ENCODE peak calls at places on chromosomes 2 and 18, in nine cellular contexts. B is stimulated activated CD4-positive, alpha-beta T cell treated with anti-CD3 and anti-CD28 coated beads, TNF-alpha, amount 100 ng/mL, for 24 hours; M is activated T-helper 1 cell treated with Interleukin-2 at 50 U/mL for 16 hours; O is mucosa of gallbladder; T is EL; W is CD8-positive, alpha-beta T cell; R is activated CD4-positive, CD25-positive, alpha-beta regulatory T cell treated with anti-CD3 and anti-CD28 coated beads, Interleukin-2, amount 50 U/mL, for 16 hours; P is COLO829; I is small intestine. H is an unnamed sample.

GRCh38 chr2:106219813-106220212 is 25.7 kb upstream of the UXS1 start:
- DNase-seq in B (no peak), M (no peak), O (no peak), T (no peak), W (no peak), R (no peak), P (no peak), I (no peak), H (no peak)

GRCh38 chr2:180523629-180524340 is 456.6 kb upstream of the UBE2E3 start:
- DNase-seq in B (no peak), M (no peak), O (no peak), T (peak), W (no peak), R (no peak), P (peak), I (no peak), H (no peak)

GRCh38 chr2:234368861-234369261 is 128.0 kb downstream of the ARL4C start:
- DNase-seq in B (no peak), M (peak), O (no peak), T (peak), W (peak), R (no peak), P (no peak), I (peak), H (peak)

GRCh38 chr18:22309191-22309590 is 108.5 kb downstream of the CTAGE1 start:
- DNase-seq in B (no peak), M (no peak), O (no peak), T (peak), W (no peak), R (no peak), P (no peak), I (no peak), H (no peak)

GRCh38 chr2:240256704-240257637 is 116.5 kb upstream of the OTOS start:
- DNase-seq in B (no peak), M (no peak), O (no peak), T (no peak), W (no peak), R (no peak), P (no peak), I (no peak), H (no peak)

GRCh38 chr2:136375017-136375901 is 257.3 kb upstream of the CXCR4 start:
- DNase-seq in B (no peak), M (no peak), O (no peak), T (no peak), W (no peak), R (no peak), P (no peak), I (no peak), H (no peak)

GRCh38 chr2:144151405-144151804 is 368.5 kb downstream of the ZEB2 start:
- DNase-seq in B (no peak), M (no peak), O (no peak), T (no peak), W (no peak), R (no peak), P (no peak), I (no peak), H (no peak)

GRCh38 chr18:26208901-26209445 is 17.3 kb upstream of the TAF4B start:
- DNase-seq in B (no peak), M (no peak), O (no peak), T (no peak), W (no peak), R (no peak), P (no peak), I (no peak), H (no peak)

GRCh38 chr18:22026889-22027288 is 142.5 kb upstream of the GATA6 start:
- DNase-seq in B (no peak), M (no peak), O (no peak), T (no peak), W (no peak), R (no peak), P (no peak), I (no peak), H (no peak)

GRCh38 chr2:162333968-162334367 is 10.0 kb upstream of the GCA start:
- DNase-seq in B (no peak), M (no peak), O (peak), T (peak), W (no peak), R (no peak), P (peak), I (peak), H (no peak)

GRCh38 chr2:233334915-233335314 is 19.4 kb upstream of the DGKD start:
- DNase-seq in B (no peak), M (no peak), O (no peak), T (no peak), W (no peak), R (no peak), P (no peak), I (no peak), H (no peak)

GRCh38 chr2:101251844-101252407 is 760 bp upstream of the CNOT11 start:
- DNase-seq in B (no peak), M (no peak), O (peak), T (no peak), W (no peak), R (no peak), P (no peak), I (peak), H (no peak)

GRCh38 chr2:145230546-145230945 is 710.6 kb upstream of the ZEB2 start:
- DNase-seq in B (no peak), M (no peak), O (no peak), T (peak), W (no peak), R (no peak), P (no peak), I (no peak), H (no peak)

GRCh38 chr2:232336956-232337700 is 41.4 kb upstream of the ALPP start:
- DNase-seq in B (no peak), M (no peak), O (no peak), T (no peak), W (no peak), R (no peak), P (no peak), I (no peak), H (no peak)

GRCh38 chr2:43073373-43073772 is 153.0 kb downstream of the ZFP36L2 start:
- DNase-seq in B (no peak), M (no peak), O (no peak), T (peak), W (no peak), R (no peak), P (no peak), I (peak), H (no peak)

GRCh38 chr2:97935719-97936161 is 60.0 kb downstream of the TMEM131 start:
- DNase-seq in B (no peak), M (no peak), O (no peak), T (peak), W (no peak), R (no peak), P (no peak), I (peak), H (no peak)

GRCh38 chr2:230738924-230739323 is 26.3 kb downstream of the CAB39 start:
- DNase-seq in B (no peak), M (no peak), O (no peak), T (no peak), W (no peak), R (no peak), P (no peak), I (no peak), H (no peak)

GRCh38 chr18:36756262-36756661 is 72.5 kb downstream of the TPGS2 start:
- DNase-seq in B (no peak), M (no peak), O (no peak), T (peak), W (no peak), R (no peak), P (no peak), I (peak), H (no peak)